ENCODE peak calls at places on chromosomes 3 and 15, in ten cellular contexts. E, I, T, M, K, Q, A, R, L and J are unnamed samples.

GRCh38 chr3:66452247-66453040 is 48.4 kb downstream of the LRIG1 start:
- DNase-seq in E (no peak), I (no peak), T (no peak), M (no peak), K (no peak), Q (no peak), A (no peak), R (no peak), L (no peak), J (no peak)

GRCh38 chr15:82043130-82043673 is 2.6 kb downstream of the MEX3B start:
- DNase-seq in E (no peak), I (peak; percentile 76), T (no peak), M (no peak), K (no peak), Q (no peak), A (no peak), R (no peak), L (no peak), J (no peak)

GRCh38 chr15:85760531-85761371 is 34.0 kb downstream of the KLHL25 start:
- DNase-seq in E (no peak), I (peak; percentile 73), T (no peak), M (no peak), K (no peak), Q (no peak), A (no peak), R (no peak), L (no peak), J (peak; percentile 38)

GRCh38 chr3:187889601-187890404 is 144.5 kb upstream of the BCL6 start:
- DNase-seq in E (no peak), I (no peak), T (no peak), M (no peak), K (no peak), Q (no peak), A (no peak), R (no peak), L (no peak), J (peak; percentile 14)

GRCh38 chr15:76278651-76279050 is 32.6 kb downstream of the ETFA start:
- DNase-seq in E (no peak), I (no peak), T (no peak), M (no peak), K (no peak), Q (no peak), A (no peak), R (no peak), L (no peak), J (no peak)

GRCh38 chr3:133256787-133257483 is 142.9 kb upstream of the BFSP2 start:
- DNase-seq in E (no peak), I (no peak), T (no peak), M (no peak), K (no peak), Q (no peak), A (no peak), R (no peak), L (peak; percentile 48), J (peak; percentile 10)

GRCh38 chr3:67940200-67940952 is 286.0 kb upstream of the SUCLG2 start:
- DNase-seq in E (no peak), I (no peak), T (no peak), M (no peak), K (no peak), Q (no peak), A (peak; percentile 14), R (no peak), L (no peak), J (no peak)

GRCh38 chr15:50168778-50169411 is 13.1 kb upstream of the SLC27A2 start:
- DNase-seq in E (no peak), I (no peak), T (no peak), M (no peak), K (no peak), Q (no peak), A (peak; percentile 49), R (no peak), L (no peak), J (no peak)

GRCh38 chr3:143145951-143146350 is 26.4 kb downstream of the CHST2 start:
- DNase-seq in E (no peak), I (no peak), T (no peak), M (no peak), K (no peak), Q (no peak), A (no peak), R (no peak), L (no peak), J (no peak)

GRCh38 chr15:89171136-89172072 is 50.0 kb downstream of the RLBP1 start:
- DNase-seq in E (no peak), I (peak; percentile 76), T (no peak), M (no peak), K (no peak), Q (no peak), A (peak; percentile 74), R (no peak), L (peak; percentile 40), J (peak; percentile 25)

GRCh38 chr3:99699841-99700240 is 61.4 kb downstream of the COL8A1 start:
- DNase-seq in E (no peak), I (no peak), T (no peak), M (no peak), K (no peak), Q (no peak), A (no peak), R (no peak), L (peak; percentile 57), J (no peak)

DNA sequence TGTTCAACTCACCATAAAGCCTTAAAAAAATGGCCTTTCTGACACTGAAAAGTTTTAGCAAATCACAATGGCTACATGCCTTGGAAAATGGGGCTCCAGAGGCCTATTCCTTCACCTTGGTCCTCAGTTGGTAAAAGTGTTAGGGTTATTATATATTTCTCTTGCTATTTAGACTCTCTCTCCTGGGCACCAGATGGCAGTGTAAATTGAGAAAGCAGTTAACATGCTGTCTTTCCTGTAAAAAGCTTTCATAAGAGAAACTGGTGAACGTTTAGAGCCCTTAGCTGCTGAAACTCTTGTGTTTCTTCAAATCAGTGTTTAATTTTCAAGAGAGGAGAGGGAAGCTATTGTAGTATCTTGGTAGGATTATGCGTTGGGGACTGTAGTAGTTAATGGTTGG is 89.9 kb downstream of the LRTM1 start:
- DNase-seq in E (no peak), I (no peak), T (no peak), M (no peak), K (no peak), Q (no peak), A (no peak), R (no peak), L (no peak), J (no peak)
- TF ChIP-seq CTCF in E (no peak), I (no peak), T (no peak), M (peak; percentile 48), K (no peak), Q (peak; percentile 9), A (no peak), R (no peak), L (no peak), J (no peak)

GRCh38 chr3:156939315-156939714 is 113.2 kb downstream of the LEKR1 start:
- DNase-seq in E (no peak), I (no peak), T (no peak), M (no peak), K (no peak), Q (no peak), A (no peak), R (no peak), L (no peak), J (no peak)
- TF ChIP-seq CTCF in E (no peak), I (no peak), T (no peak), M (no peak), K (no peak), Q (no peak), A (no peak), R (no peak), L (no peak), J (no peak)

GRCh38 chr15:36501063-36501678 is 78.3 kb upstream of the CDIN1 start:
- DNase-seq in E (no peak), I (no peak), T (no peak), M (peak; percentile 17), K (peak; percentile 16), Q (peak; percentile 12), A (peak; percentile 78), R (no peak), L (peak; percentile 77), J (peak; percentile 30)
- TF ChIP-seq CTCF in E (peak; percentile 58), I (peak; percentile 52), T (peak; percentile 49), M (peak; percentile 82), K (peak; percentile 82), Q (peak; percentile 59), A (peak; percentile 72), R (peak; percentile 37), L (peak; percentile 90), J (peak; percentile 25)

DNA sequence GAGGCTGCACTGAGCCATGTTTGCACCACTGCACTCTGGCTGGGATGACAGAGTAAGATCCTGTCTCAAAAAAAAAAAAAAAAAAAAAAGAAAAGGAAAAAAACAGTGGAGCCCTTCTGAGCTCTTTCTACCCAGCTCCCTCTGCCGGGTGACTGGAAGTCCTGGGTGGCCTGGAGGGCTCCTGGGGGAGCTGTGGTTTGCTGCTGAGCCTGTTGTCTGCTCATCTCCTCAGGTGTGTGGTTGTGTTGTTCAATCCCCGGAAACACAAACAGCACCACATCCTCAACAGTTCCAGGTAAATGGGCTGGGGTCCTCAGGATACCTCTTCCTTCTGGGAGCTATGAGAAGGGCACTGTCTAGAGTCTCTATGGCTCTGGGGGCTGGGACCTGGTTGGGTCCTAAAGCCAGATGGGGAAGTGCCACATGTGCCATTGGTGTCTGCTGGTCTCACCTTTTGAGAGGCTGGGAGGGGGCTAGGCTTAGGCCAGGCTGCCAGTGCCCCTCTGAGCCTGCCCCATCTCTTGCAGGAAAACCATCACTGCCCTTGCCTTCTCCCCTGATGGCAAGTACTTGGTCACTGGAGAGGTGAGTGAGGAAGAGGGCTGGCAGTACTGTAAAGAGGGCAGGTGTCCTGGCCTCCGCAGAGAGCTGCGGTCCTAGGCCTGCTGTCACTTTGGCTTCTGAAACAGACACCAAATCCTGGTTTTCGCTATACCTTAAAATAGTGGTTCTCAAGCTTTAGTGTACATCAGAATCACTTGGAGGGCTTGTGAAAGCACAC is 17.1 kb upstream of the JMJD7 start:
- DNase-seq in E (no peak), I (no peak), T (no peak), M (no peak), K (no peak), Q (no peak), A (no peak), R (no peak), L (no peak), J (no peak)
- TF ChIP-seq CTCF in E (no peak), I (no peak), T (no peak), M (peak; percentile 24), K (peak; percentile 5), Q (peak; percentile 6), A (no peak), R (no peak), L (no peak), J (no peak)